ENCODE peak calls at places on chromosomes 11 and 22, in five cellular contexts. Z, B, V, A and X are unnamed samples.

GRCh38 chr11:45477588-45477987 is 187.8 kb downstream of the CHST1 start:
- DNase-seq in A (no peak), B (no peak), V (no peak), Z (no peak), X (no peak)

GRCh38 chr11:117720061-117720511 is 76.9 kb downstream of the DSCAML1 start:
- DNase-seq in B (no peak), A (peak), Z (no peak), V (no peak), X (no peak)

GRCh38 chr11:107468596-107468995 is 11.0 kb upstream of the CWF19L2 start:
- DNase-seq in Z (no peak), B (no peak), A (no peak), V (no peak), X (no peak)

GRCh38 chr22:38017272-38017920 is 33.0 kb upstream of the SOX10 start:
- DNase-seq in V (no peak), Z (peak), B (peak), A (no peak), X (no peak)

GRCh38 chr11:65649656-65650546 is 12.0 kb downstream of the SIPA1 start:
- DNase-seq in V (peak), A (no peak), B (peak), Z (peak), X (no peak)

GRCh38 chr11:1202154-1202775 is 20.6 kb upstream of the MUC5B start:
- DNase-seq in Z (peak), B (peak), V (peak), A (no peak), X (no peak)

GRCh38 chr22:24420072-24420976 is 7.1 kb upstream of the ADORA2A start:
- DNase-seq in B (peak), Z (peak), A (peak), V (no peak), X (no peak)

GRCh38 chr11:96299155-96299883 is 43.7 kb downstream of the MAML2 start:
- DNase-seq in Z (no peak), V (no peak), B (no peak), A (no peak), X (no peak)

GRCh38 chr11:117179048-117179999 is 781 bp downstream of the SIDT2 start:
- DNase-seq in A (peak), Z (peak), V (peak), B (peak), X (peak)

GRCh38 chr11:848988-849824 is 6.6 kb downstream of the TSPAN4 start:
- DNase-seq in B (no peak), A (peak), V (no peak), Z (no peak), X (no peak)

GRCh38 chr11:61701298-61701993 is 21.3 kb downstream of the DAGLA start:
- DNase-seq in V (no peak), B (no peak), Z (no peak), A (peak), X (no peak)

GRCh38 chr11:57792060-57792541 is 30.5 kb downstream of the CTNND1 start:
- DNase-seq in V (peak), A (no peak), B (peak), Z (peak), X (peak)

GRCh38 chr11:110425751-110426545 is 3.8 kb upstream of the FDX1 start:
- DNase-seq in A (no peak), Z (no peak), B (no peak), V (no peak), X (no peak)

GRCh38 chr11:46322759-46323158 is 24.5 kb upstream of the DGKZ start:
- DNase-seq in V (no peak), B (no peak), Z (no peak), A (peak), X (no peak)

GRCh38 chr22:27993774-27994350 is 74.8 kb upstream of the PITPNB start:
- DNase-seq in B (no peak), V (no peak), Z (no peak), A (no peak), X (no peak)

GRCh38 chr11:112584674-112585073 is 324.0 kb upstream of the PLET1 start:
- DNase-seq in B (no peak), Z (no peak), A (peak), V (peak), X (no peak)
- TF ChIP-seq CTCF in B (no peak), Z (no peak), A (peak), V (peak), X (no peak)

GRCh38 chr11:128803440-128803839 is 63.7 kb downstream of the KCNJ1 start:
- DNase-seq in B (no peak), A (no peak), V (no peak), Z (no peak), X (no peak)

GRCh38 chr11:128804481-128804880 is 62.6 kb downstream of the KCNJ1 start:
- DNase-seq in A (no peak), V (no peak), B (no peak), Z (no peak), X (no peak)

GRCh38 chr11:128800871-128801417 is 66.2 kb downstream of the KCNJ1 start:
- DNase-seq in V (no peak), B (no peak), A (no peak), Z (no peak), X (no peak)

GRCh38 chr11:128806496-128807261 is 60.4 kb downstream of the KCNJ1 start:
- DNase-seq in V (no peak), A (no peak), B (no peak), Z (no peak), X (no peak)

DNA sequence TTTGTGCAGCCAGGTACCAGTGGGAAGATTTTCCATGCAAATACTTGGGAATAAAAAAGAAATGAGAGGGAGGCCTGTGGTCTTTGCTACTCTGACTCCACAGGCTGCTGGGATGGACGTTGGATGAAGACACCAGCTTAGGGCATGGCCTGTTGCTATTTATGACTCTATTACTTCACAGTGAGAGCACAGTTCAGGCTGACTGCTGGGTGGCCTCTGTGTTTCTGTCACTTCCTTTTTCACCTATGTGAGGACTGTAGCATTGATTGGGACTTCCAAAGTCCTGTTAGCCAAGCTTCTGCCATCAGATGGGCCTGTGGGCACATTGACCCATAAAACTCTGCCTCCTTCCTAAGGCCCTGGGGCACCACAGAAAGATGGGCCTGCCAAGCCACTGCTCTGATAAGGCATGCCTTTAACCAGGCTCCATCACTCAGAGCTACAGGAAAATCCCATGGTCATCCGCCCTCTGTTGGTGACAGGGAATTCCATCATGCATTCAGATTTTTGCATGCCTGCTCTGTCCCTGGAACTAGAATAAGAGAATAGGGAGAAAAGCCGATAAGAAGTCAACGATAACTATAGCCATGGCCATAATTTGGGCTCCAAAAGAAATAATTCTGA is 64.6 kb downstream of the KCNJ1 start:
- DNase-seq in A (peak), B (no peak), Z (no peak), V (no peak), X (no peak)
- TF ChIP-seq CTCF in A (peak), B (peak), Z (no peak), V (peak), X (no peak)

DNA sequence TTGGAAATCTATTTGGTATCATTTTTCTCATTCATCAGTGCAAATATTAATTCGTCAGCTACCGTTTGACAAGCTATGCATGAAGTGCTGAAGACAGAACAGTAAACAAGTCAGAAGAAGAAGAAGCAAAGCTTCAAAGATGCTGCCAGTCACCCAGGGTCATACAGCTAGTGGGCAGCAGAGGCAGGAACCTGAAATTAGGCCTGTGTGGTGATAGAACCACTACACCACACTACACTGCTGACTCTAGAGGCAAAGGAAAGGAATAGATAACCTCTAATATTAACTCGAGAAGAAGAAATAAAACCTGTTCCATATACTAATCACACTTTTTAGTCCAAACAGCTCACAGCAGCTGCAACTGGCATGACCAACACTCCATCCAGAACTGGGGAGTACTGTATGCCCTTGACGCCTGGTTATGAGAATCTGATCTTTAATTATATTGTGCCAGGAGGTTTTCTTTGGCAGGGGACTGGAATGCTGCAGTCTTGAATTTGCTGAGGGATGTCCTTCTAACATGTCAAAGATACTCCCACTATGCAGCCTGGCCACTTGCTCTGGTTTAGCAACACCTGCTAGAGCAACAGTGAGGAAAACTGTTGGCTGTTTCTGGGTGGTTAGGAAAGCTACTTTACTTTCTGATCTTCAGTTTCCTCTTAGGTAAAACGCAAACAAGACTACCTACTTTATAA is 73.0 kb downstream of the PAK1 start:
- DNase-seq in A (no peak), Z (no peak), V (no peak), B (no peak), X (no peak)
- TF ChIP-seq CTCF in A (no peak), Z (no peak), V (peak), B (no peak), X (no peak)

GRCh38 chr22:39374191-39374590 is 24.4 kb downstream of the SYNGR1 start:
- DNase-seq in B (no peak), A (no peak), V (no peak), Z (no peak), X (no peak)
- TF ChIP-seq CTCF in B (no peak), A (no peak), V (no peak), Z (no peak), X (no peak)

GRCh38 chr11:62981743-62982142 is 3.0 kb downstream of the SLC22A6 start:
- DNase-seq in V (no peak), A (no peak), Z (no peak), B (no peak), X (no peak)
- TF ChIP-seq CTCF in V (no peak), A (peak), Z (no peak), B (no peak), X (no peak)

GRCh38 chr11:75270896-75271415 is 30.4 kb downstream of the TPBGL start:
- DNase-seq in A (peak), Z (no peak), V (no peak), B (peak), X (no peak)
- TF ChIP-seq CTCF in A (peak), Z (no peak), V (peak), B (peak), X (peak)

DNA sequence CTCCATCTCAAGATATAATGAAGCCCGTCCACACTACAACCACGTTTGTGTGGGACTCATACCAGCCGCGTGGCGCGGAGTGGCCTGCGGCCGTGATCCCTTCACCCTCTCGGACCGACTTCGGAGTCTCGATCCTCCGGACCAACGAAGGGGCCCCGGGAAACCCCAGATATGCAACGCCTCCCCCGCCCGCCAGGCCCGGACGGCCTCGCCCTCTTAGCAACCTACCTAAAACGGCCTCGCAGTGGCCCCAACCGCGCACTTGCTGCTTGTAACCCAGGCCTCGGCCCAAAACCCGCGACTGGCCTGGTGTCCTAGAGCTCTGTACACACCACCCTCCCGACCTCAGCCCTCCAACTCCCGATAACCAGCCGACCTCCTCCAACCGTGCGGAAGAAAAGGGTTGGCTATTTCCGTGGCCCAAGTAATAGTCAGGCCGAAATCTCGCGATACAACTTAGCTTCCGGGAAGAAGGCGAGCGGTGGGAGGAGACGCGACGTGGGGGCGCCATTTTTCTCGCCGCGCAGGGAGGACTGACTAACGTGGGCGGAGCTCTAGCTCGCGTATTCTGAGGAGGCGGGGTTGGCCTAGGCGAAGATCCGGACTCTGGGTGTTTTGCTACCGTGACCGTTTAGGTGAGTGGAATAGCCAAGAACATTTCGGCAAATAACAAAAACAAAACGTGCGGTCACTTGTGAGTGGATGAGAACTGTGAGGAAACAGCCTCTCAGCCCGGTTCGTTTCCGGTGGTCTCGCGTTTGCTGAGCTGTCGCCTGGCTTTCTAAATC is at the start of the genes C11orf54 and TAF1D:
- DNase-seq in B (peak), A (peak), V (peak), Z (peak), X (peak)
- TF ChIP-seq CTCF in B (peak), A (no peak), V (no peak), Z (no peak), X (no peak)

GRCh38 chr22:23233084-23233501 is 52.8 kb downstream of the BCR start:
- DNase-seq in B (no peak), V (no peak), A (no peak), Z (peak), X (no peak)
- TF ChIP-seq CTCF in B (no peak), V (no peak), A (no peak), Z (no peak), X (no peak)

DNA sequence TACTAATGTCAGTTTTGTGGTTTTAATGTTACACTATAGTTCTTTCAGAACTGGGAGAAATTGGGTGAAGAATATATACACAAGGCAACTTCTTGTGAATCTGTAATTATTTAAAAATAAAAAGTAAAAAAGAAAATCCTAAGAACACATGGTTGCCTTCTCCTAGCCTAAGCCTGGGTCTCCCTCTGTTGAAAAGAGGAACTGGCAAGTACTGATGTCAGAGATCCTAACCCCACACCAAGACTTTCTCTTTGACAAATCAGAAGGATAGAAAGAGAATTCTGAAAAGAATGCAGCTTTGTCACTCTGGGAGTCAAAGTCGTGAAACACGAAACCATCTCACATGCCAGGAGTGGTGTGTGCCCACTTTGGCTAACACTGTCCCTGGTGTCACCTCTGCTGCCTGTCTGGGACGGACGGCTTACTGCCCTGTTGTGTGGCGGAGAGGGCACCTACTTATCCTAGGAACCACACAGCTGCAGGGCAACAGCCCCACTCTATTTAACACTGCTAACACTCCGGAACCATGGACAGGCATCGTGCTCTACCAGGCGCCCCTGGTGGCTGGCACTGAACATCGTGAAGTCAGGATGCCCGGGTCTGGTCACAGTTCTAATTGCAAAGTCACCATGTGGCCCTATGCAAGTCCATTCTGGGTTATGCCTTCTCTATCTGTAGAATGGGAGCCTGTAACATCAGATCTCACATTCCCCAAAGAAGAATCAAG is 108.8 kb upstream of the CD82 start:
- DNase-seq in Z (no peak), A (peak), B (no peak), V (no peak), X (no peak)
- TF ChIP-seq CTCF in Z (no peak), A (peak), B (no peak), V (peak), X (no peak)

DNA sequence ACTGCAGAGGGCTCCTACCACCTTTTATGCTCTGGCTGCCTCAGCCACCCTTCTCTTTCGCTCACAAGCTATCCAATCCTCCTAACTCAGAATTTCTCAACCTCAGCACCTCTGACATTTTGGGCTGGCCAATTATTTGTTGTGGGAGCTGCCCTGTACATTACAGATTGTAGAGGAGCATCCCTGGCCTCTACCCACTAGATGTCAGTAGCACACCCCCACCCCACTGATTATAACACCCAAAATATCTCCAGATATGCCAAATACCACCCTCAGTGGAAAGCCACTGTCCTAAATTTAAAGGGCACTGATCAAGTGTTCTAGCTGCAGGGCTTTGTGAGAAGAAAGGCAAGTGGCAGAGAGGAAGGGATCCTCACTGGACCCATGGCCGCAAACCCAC is 443.1 kb downstream of the SOX6 start:
- DNase-seq in A (no peak), B (no peak), V (no peak), Z (no peak), X (no peak)
- TF ChIP-seq CTCF in A (peak), B (no peak), V (no peak), Z (no peak), X (no peak)